ENCODE peak calls at places on chromosomes 11 and 22, in nine cellular contexts. One of them, this sample, is unnamed.

GRCh38 chr11:40337118-40337517 is 1122.3 kb downstream of the LRRC4C start:
- DNase-seq in tibial artery: no peak
- DNase-seq in neural progenitor cell: no peak
- DNase-seq in BJ: no peak
- DNase-seq in HepG2: no peak
- DNase-seq in OCI-LY7: no peak
- DNase-seq in foreskin fibroblast: no peak
- DNase-seq in kidney: no peak
- DNase-seq in hepatocyte: no peak
- DNase-seq in this sample: no peak

GRCh38 chr11:75406338-75406777 is 7.0 kb downstream of the RPS3 start:
- DNase-seq in tibial artery: no peak
- DNase-seq in HepG2: no peak
- DNase-seq in OCI-LY7: no peak
- DNase-seq in neural progenitor cell: no peak
- DNase-seq in kidney: no peak
- DNase-seq in hepatocyte: no peak
- DNase-seq in foreskin fibroblast: peak; percentile 24
- DNase-seq in BJ: no peak
- DNase-seq in this sample: no peak

GRCh38 chr22:36730176-36730858 is 26.8 kb upstream of the CACNG2 start:
- DNase-seq in hepatocyte: no peak
- DNase-seq in OCI-LY7: no peak
- DNase-seq in tibial artery: no peak
- DNase-seq in foreskin fibroblast: no peak
- DNase-seq in BJ: no peak
- DNase-seq in neural progenitor cell: no peak
- DNase-seq in HepG2: no peak
- DNase-seq in kidney: no peak
- DNase-seq in this sample: no peak

GRCh38 chr11:22304337-22304961 is 33.7 kb upstream of the SLC17A6 start:
- DNase-seq in tibial artery: no peak
- DNase-seq in hepatocyte: peak; percentile 48
- DNase-seq in HepG2: peak; percentile 12
- DNase-seq in kidney: no peak
- DNase-seq in BJ: peak; percentile 4
- DNase-seq in foreskin fibroblast: no peak
- DNase-seq in neural progenitor cell: peak; percentile 55
- DNase-seq in OCI-LY7: peak; percentile 47
- DNase-seq in this sample: no peak

GRCh38 chr22:18994056-18994455 is 58.0 kb upstream of the PRODH start:
- DNase-seq in tibial artery: no peak
- DNase-seq in neural progenitor cell: no peak
- DNase-seq in kidney: no peak
- DNase-seq in hepatocyte: no peak
- DNase-seq in HepG2: no peak
- DNase-seq in BJ: no peak
- DNase-seq in foreskin fibroblast: no peak
- DNase-seq in OCI-LY7: no peak
- DNase-seq in this sample: no peak

GRCh38 chr11:108734956-108735559 is 70.2 kb downstream of the DDX10 start:
- DNase-seq in hepatocyte: peak; percentile 17
- DNase-seq in BJ: no peak
- DNase-seq in neural progenitor cell: peak; percentile 19
- DNase-seq in tibial artery: no peak
- DNase-seq in kidney: no peak
- DNase-seq in HepG2: peak; percentile 21
- DNase-seq in OCI-LY7: peak; percentile 53
- DNase-seq in foreskin fibroblast: no peak
- DNase-seq in this sample: no peak

GRCh38 chr11:13189561-13190435 is 87.8 kb upstream of the BMAL1 start:
- DNase-seq in foreskin fibroblast: no peak
- DNase-seq in kidney: no peak
- DNase-seq in tibial artery: no peak
- DNase-seq in OCI-LY7: no peak
- DNase-seq in HepG2: no peak
- DNase-seq in BJ: no peak
- DNase-seq in neural progenitor cell: no peak
- DNase-seq in hepatocyte: no peak
- DNase-seq in this sample: no peak

GRCh38 chr11:92295175-92296137 is 70.8 kb downstream of the FAT3 start:
- DNase-seq in foreskin fibroblast: peak; percentile 11
- DNase-seq in BJ: no peak
- DNase-seq in HepG2: no peak
- DNase-seq in neural progenitor cell: no peak
- DNase-seq in kidney: no peak
- DNase-seq in tibial artery: no peak
- DNase-seq in hepatocyte: peak; percentile 28
- DNase-seq in OCI-LY7: no peak
- DNase-seq in this sample: peak; percentile 35

GRCh38 chr11:131979364-131979763 is 608.9 kb downstream of the NTM start:
- DNase-seq in tibial artery: no peak
- DNase-seq in HepG2: no peak
- DNase-seq in BJ: no peak
- DNase-seq in neural progenitor cell: no peak
- DNase-seq in hepatocyte: no peak
- DNase-seq in foreskin fibroblast: no peak
- DNase-seq in kidney: no peak
- DNase-seq in OCI-LY7: no peak
- DNase-seq in this sample: no peak

DNA sequence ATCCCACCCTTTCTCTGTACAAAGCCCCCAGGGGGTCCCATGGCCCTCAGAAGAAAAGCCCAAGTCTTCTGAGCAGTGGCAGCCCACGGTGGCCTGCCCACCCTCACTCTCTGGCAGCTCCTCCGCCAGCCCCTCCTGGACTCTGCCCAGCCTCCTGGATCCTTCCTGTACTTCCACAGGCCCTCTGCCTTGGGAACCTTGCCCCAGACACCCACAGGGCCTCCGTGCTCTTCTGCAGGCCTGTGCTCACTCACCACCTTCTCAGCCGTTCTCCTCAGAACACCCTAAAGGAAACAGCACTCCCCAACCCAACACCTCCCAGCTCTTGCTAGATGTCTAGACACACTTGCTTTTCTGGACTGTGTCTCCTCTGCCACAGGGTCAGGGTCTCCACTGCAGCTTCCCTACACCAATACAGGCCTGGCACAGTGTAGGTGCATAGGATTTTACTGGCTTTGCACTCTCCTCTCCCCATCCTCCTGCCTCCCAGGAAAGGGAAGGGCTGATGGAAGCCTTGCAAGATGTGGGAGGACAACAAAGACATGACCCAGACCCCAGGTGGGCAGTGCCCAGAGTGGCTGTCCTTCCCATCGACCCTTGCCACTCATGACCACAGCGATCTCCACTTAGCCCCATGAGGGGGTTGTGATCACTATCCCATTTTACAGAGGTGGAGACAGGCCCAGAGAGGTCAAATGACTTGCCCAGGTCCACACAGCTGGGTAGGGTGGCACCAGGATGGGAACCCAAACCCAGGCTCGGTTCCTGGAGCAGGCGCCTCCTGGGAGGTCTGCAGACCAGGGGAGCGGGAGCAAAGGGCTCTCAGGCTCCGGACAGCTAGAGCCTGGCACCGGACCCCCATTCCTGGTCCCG is 2.0 kb downstream of the SCARF2 start:
- DNase-seq in hepatocyte: no peak
- DNase-seq in BJ: no peak
- DNase-seq in HepG2: no peak
- DNase-seq in neural progenitor cell: no peak
- DNase-seq in foreskin fibroblast: no peak
- DNase-seq in tibial artery: no peak
- DNase-seq in kidney: peak; percentile 64
- DNase-seq in OCI-LY7: no peak
- DNase-seq in this sample: no peak
- H3K4me3 ChIP-seq in hepatocyte: peak overlapping the region; percentile 20
- H3K4me3 ChIP-seq in BJ: peak overlapping the region; percentile 72
- H3K4me3 ChIP-seq in HepG2: peak overlapping the region; percentile 87
- H3K4me3 ChIP-seq in neural progenitor cell: peak overlapping the region; percentile 54
- H3K4me3 ChIP-seq in foreskin fibroblast: peak overlapping the region; percentile 85
- H3K4me3 ChIP-seq in tibial artery: peak overlapping the region; percentile 89
- H3K4me3 ChIP-seq in kidney: peak overlapping the region; percentile 38
- H3K4me3 ChIP-seq in OCI-LY7: no peak overlapping the region
- H3K4me3 ChIP-seq in this sample: peak overlapping the region; percentile 97

GRCh38 chr22:25709758-25710157 is 32.2 kb upstream of the MYO18B start:
- DNase-seq in HepG2: no peak
- DNase-seq in hepatocyte: no peak
- DNase-seq in foreskin fibroblast: no peak
- DNase-seq in tibial artery: no peak
- DNase-seq in OCI-LY7: peak; percentile 7
- DNase-seq in kidney: no peak
- DNase-seq in neural progenitor cell: no peak
- DNase-seq in BJ: no peak
- DNase-seq in this sample: no peak
- H3K4me3 ChIP-seq in HepG2: no peak overlapping the region
- H3K4me3 ChIP-seq in hepatocyte: no peak overlapping the region
- H3K4me3 ChIP-seq in foreskin fibroblast: no peak overlapping the region
- H3K4me3 ChIP-seq in tibial artery: no peak overlapping the region
- H3K4me3 ChIP-seq in OCI-LY7: no peak overlapping the region
- H3K4me3 ChIP-seq in kidney: no peak overlapping the region
- H3K4me3 ChIP-seq in neural progenitor cell: no peak overlapping the region
- H3K4me3 ChIP-seq in BJ: no peak overlapping the region
- H3K4me3 ChIP-seq in this sample: no peak overlapping the region

GRCh38 chr11:35014352-35014751 is 97.9 kb downstream of the PDHX start:
- DNase-seq in HepG2: no peak
- DNase-seq in BJ: no peak
- DNase-seq in OCI-LY7: no peak
- DNase-seq in foreskin fibroblast: peak; percentile 89
- DNase-seq in neural progenitor cell: no peak
- DNase-seq in tibial artery: no peak
- DNase-seq in kidney: no peak
- DNase-seq in hepatocyte: no peak
- DNase-seq in this sample: peak; percentile 78
- H3K4me3 ChIP-seq in HepG2: no peak overlapping the region
- H3K4me3 ChIP-seq in BJ: no peak overlapping the region
- H3K4me3 ChIP-seq in OCI-LY7: no peak overlapping the region
- H3K4me3 ChIP-seq in foreskin fibroblast: no peak overlapping the region
- H3K4me3 ChIP-seq in neural progenitor cell: no peak overlapping the region
- H3K4me3 ChIP-seq in tibial artery: no peak overlapping the region
- H3K4me3 ChIP-seq in kidney: no peak overlapping the region
- H3K4me3 ChIP-seq in hepatocyte: no peak overlapping the region
- H3K4me3 ChIP-seq in this sample: no peak overlapping the region

DNA sequence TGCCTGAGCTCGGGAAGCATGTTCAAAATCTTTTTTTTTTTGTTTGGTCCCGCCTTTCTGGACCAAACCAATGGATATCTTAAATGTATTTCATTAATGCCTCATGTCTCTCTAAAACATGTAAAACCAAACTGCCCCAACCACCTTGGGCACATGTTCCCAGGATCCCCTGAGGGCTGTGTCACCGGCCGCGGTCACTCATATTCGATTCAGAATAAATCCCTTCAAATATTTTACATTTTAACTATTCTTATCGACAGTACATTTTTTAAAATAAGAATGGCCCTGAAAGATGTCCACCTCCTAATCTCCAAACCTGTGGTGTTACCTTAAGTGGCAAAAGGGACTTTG is 2.1 kb downstream of the RNH1 start:
- DNase-seq in neural progenitor cell: no peak
- DNase-seq in OCI-LY7: no peak
- DNase-seq in foreskin fibroblast: no peak
- DNase-seq in hepatocyte: no peak
- DNase-seq in tibial artery: no peak
- DNase-seq in BJ: no peak
- DNase-seq in HepG2: no peak
- DNase-seq in kidney: no peak
- DNase-seq in this sample: no peak
- H3K4me3 ChIP-seq in neural progenitor cell: no peak overlapping the region
- H3K4me3 ChIP-seq in OCI-LY7: peak overlapping the region; percentile 95
- H3K4me3 ChIP-seq in foreskin fibroblast: peak overlapping the region; percentile 58
- H3K4me3 ChIP-seq in hepatocyte: no peak overlapping the region
- H3K4me3 ChIP-seq in tibial artery: peak overlapping the region; percentile 72
- H3K4me3 ChIP-seq in BJ: peak overlapping the region; percentile 53
- H3K4me3 ChIP-seq in HepG2: peak overlapping the region; percentile 96
- H3K4me3 ChIP-seq in kidney: no peak overlapping the region
- H3K4me3 ChIP-seq in this sample: peak overlapping the region; percentile 79

DNA sequence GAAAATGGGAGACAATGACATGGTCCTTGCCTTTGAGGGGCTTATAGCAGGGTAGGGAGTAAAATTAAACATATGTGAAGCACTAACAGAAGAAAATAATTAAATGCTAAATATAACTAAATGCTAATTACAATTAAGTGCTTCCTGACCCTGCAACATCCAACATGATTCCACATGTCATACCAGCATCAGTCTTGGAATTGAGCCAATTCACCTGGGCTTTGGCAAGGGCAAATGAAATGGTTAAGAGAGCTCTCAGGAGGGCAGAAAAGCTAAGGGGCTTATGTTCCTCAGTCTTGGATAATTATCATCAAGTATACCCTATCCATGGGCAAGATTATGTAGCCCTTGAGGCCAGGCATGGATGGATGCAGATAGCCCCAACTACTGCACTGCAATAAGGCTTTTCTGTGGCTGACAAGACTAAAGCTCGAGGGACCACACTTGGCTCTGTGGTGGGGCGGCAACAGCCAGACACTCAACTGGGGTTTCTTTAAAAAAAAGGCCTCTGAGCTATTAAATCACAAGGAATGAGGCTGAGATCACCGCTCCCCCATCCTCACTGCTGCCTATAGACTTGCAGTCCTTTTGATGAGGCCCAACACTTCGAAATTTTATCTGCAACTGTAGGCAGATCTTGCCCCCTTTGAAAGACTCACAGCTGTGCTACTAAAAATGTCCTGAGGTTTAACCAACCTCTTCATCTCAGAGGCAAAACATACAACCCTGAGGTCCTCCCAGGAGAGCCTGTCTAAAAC is 39.0 kb downstream of the IL18BP start:
- DNase-seq in HepG2: no peak
- DNase-seq in neural progenitor cell: no peak
- DNase-seq in OCI-LY7: peak; percentile 89
- DNase-seq in BJ: no peak
- DNase-seq in kidney: no peak
- DNase-seq in foreskin fibroblast: no peak
- DNase-seq in tibial artery: no peak
- DNase-seq in hepatocyte: no peak
- DNase-seq in this sample: peak; percentile 19
- H3K4me3 ChIP-seq in HepG2: no peak overlapping the region
- H3K4me3 ChIP-seq in neural progenitor cell: no peak overlapping the region
- H3K4me3 ChIP-seq in OCI-LY7: peak overlapping the region; percentile 66
- H3K4me3 ChIP-seq in BJ: peak overlapping the region; percentile 75
- H3K4me3 ChIP-seq in kidney: peak overlapping the region; percentile 64
- H3K4me3 ChIP-seq in foreskin fibroblast: peak overlapping the region; percentile 85
- H3K4me3 ChIP-seq in tibial artery: peak overlapping the region; percentile 55
- H3K4me3 ChIP-seq in hepatocyte: peak overlapping the region; percentile 16
- H3K4me3 ChIP-seq in this sample: peak overlapping the region; percentile 66

GRCh38 chr11:9760180-9760550 is 96.3 kb downstream of the SWAP70 start:
- DNase-seq in foreskin fibroblast: peak; percentile 93
- DNase-seq in hepatocyte: peak; percentile 43
- DNase-seq in BJ: peak; percentile 82
- DNase-seq in HepG2: no peak
- DNase-seq in OCI-LY7: no peak
- DNase-seq in neural progenitor cell: no peak
- DNase-seq in kidney: peak; percentile 96
- DNase-seq in tibial artery: peak; percentile 97
- DNase-seq in this sample: peak; percentile 92
- H3K4me3 ChIP-seq in foreskin fibroblast: no peak overlapping the region
- H3K4me3 ChIP-seq in hepatocyte: no peak overlapping the region
- H3K4me3 ChIP-seq in BJ: no peak overlapping the region
- H3K4me3 ChIP-seq in HepG2: no peak overlapping the region
- H3K4me3 ChIP-seq in OCI-LY7: no peak overlapping the region
- H3K4me3 ChIP-seq in neural progenitor cell: no peak overlapping the region
- H3K4me3 ChIP-seq in kidney: no peak overlapping the region
- H3K4me3 ChIP-seq in tibial artery: no peak overlapping the region
- H3K4me3 ChIP-seq in this sample: no peak overlapping the region

GRCh38 chr11:62850911-62851806 is 11.8 kb upstream of the WDR74 start:
- DNase-seq in OCI-LY7: peak; percentile 44
- DNase-seq in foreskin fibroblast: no peak
- DNase-seq in BJ: no peak
- DNase-seq in HepG2: peak; percentile 43
- DNase-seq in neural progenitor cell: peak; percentile 45
- DNase-seq in kidney: peak; percentile 8
- DNase-seq in tibial artery: no peak
- DNase-seq in hepatocyte: no peak
- DNase-seq in this sample: no peak
- H3K4me3 ChIP-seq in OCI-LY7: no peak overlapping the region
- H3K4me3 ChIP-seq in foreskin fibroblast: no peak overlapping the region
- H3K4me3 ChIP-seq in BJ: no peak overlapping the region
- H3K4me3 ChIP-seq in HepG2: no peak overlapping the region
- H3K4me3 ChIP-seq in neural progenitor cell: no peak overlapping the region
- H3K4me3 ChIP-seq in kidney: no peak overlapping the region
- H3K4me3 ChIP-seq in tibial artery: no peak overlapping the region
- H3K4me3 ChIP-seq in hepatocyte: no peak overlapping the region
- H3K4me3 ChIP-seq in this sample: no peak overlapping the region

This sample was measured in skeletal muscle cell.